ENCODE peak calls at places on chromosomes 3 and 15, in ten cellular contexts. L is heart left ventricle; B is CD8-positive, alpha-beta memory T cell; W is esophagus squamous epithelium; S is neural progenitor cell; K is heart right ventricle; D is psoas muscle; C is ascending aorta; N is testis; P is fibroblast of lung. Y is an unnamed sample. For H3K4me1, the result is how much of the 10 kb centered on the place peaks cover.

GRCh38 chr3:196141866-196142673 is 60.2 kb upstream of the TFRC start:
- DNase-seq in P (no peak), N (no peak), D (no peak), B (no peak), K (no peak), S (no peak), L (no peak), W (no peak), C (no peak), Y (no peak)

GRCh38 chr3:42269647-42270046 is 3.7 kb upstream of the CCK start:
- DNase-seq in W (no peak), N (no peak), C (no peak), K (no peak), L (no peak), B (no peak), D (no peak), P (no peak), S (no peak), Y (no peak)

GRCh38 chr3:152285509-152285908 is 16.8 kb downstream of the MBNL1 start:
- DNase-seq in N (no peak), D (no peak), L (no peak), K (no peak), S (no peak), W (no peak), P (no peak), C (no peak), B (no peak), Y (no peak)

GRCh38 chr3:135516143-135516542 is 449.4 kb upstream of the PPP2R3A start:
- DNase-seq in D (no peak), K (no peak), S (peak), P (no peak), L (no peak), B (no peak), N (no peak), W (no peak), C (no peak), Y (no peak)

GRCh38 chr3:177574232-177574856 is 377.1 kb upstream of the TBL1XR1 start:
- DNase-seq in P (peak), C (no peak), L (no peak), N (peak), K (peak), W (no peak), S (peak), D (no peak), B (no peak), Y (no peak)

GRCh38 chr3:135034291-135034768 is 239.3 kb downstream of the EPHB1 start:
- DNase-seq in K (no peak), W (no peak), P (no peak), S (peak), B (no peak), D (no peak), L (no peak), C (peak), N (peak), Y (no peak)

GRCh38 chr15:58078591-58078990 is 13.1 kb upstream of the ALDH1A2 start:
- DNase-seq in S (no peak), P (no peak), W (no peak), B (no peak), N (no peak), K (no peak), C (no peak), D (no peak), L (no peak), Y (no peak)

GRCh38 chr3:52140792-52141191 is 13.4 kb downstream of the POC1A start:
- DNase-seq in P (no peak), W (no peak), B (no peak), S (no peak), C (no peak), N (no peak), D (no peak), L (no peak), K (no peak), Y (no peak)

GRCh38 chr3:33645060-33645841 is 72.8 kb downstream of the CLASP2 start:
- DNase-seq in C (no peak), P (peak), K (no peak), L (no peak), S (peak), B (peak), W (no peak), N (peak), D (no peak), Y (peak)

GRCh38 chr3:37271636-37272035 is 97.3 kb upstream of the LRRFIP2 start:
- DNase-seq in L (no peak), D (no peak), K (no peak), S (no peak), W (no peak), N (no peak), P (no peak), C (no peak), B (no peak), Y (no peak)

GRCh38 chr15:60340207-60340921 is 57.4 kb downstream of the ANXA2 start:
- DNase-seq in P (no peak), W (no peak), C (no peak), S (no peak), B (no peak), K (no peak), N (no peak), L (no peak), D (no peak), Y (no peak)

GRCh38 chr3:101639280-101639963 is 37.5 kb downstream of the ZBTB11 start:
- DNase-seq in P (no peak), N (no peak), W (no peak), S (no peak), C (no peak), D (no peak), L (no peak), K (no peak), B (no peak), Y (no peak)

GRCh38 chr3:185976977-185977678 is 39.3 kb upstream of the TRA2B start:
- DNase-seq in C (peak), W (no peak), N (peak), K (peak), L (peak), B (peak), S (peak), D (peak), P (peak), Y (peak)

GRCh38 chr15:63357657-63358161 is 23.9 kb downstream of the CA12 start:
- DNase-seq in K (no peak), N (no peak), D (no peak), C (no peak), W (no peak), P (no peak), L (no peak), S (no peak), B (no peak), Y (no peak)

GRCh38 chr15:40493089-40493840 is 22.5 kb downstream of the CHST14 start:
- DNase-seq in P (no peak), S (no peak), W (no peak), D (no peak), B (no peak), K (no peak), C (no peak), L (no peak), N (no peak), Y (no peak)

DNA sequence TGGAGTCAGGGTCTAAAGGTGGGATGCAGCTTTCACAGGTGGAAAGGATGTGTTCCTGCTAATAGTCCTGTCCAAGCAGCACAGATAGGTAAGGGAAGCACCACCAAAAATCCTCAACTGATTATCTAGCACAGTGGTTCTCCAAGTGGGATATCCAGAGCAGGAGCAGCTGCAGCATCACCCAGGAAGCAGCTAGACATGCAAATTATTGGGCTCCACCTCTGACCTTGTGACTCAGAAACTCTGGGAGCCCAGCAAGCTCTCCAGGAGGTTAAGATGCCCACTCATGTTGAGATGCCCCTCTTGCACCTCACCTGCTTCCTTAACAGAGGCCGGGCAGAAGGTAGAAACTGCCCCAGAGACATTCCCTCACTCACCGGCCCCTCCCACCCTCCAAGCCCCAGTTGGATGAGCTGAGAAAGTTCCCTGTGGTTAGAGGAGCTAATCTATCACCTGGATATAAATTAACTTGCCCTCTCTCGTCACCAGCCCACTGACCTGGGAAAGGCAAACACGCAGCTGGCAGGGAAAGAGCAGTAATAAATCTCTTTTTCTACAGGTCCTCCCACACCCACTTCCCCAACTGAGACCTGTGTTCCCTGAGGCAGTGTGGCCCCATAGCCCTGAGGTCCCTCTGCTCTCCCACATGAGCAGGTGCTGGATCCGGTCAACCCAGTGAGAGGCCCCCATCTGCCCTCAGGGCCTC is 39.3 kb downstream of the ADCY5 start:
- DNase-seq in P (no peak), K (no peak), L (no peak), W (no peak), S (no peak), B (no peak), N (no peak), C (no peak), D (no peak), Y (no peak)
- H3K4me1 ChIP-seq in P (under half), K (under half), L (half or more), W (under half), S (under half), B (under half), N (under half), C (under half), D (under half), Y (under half)

DNA sequence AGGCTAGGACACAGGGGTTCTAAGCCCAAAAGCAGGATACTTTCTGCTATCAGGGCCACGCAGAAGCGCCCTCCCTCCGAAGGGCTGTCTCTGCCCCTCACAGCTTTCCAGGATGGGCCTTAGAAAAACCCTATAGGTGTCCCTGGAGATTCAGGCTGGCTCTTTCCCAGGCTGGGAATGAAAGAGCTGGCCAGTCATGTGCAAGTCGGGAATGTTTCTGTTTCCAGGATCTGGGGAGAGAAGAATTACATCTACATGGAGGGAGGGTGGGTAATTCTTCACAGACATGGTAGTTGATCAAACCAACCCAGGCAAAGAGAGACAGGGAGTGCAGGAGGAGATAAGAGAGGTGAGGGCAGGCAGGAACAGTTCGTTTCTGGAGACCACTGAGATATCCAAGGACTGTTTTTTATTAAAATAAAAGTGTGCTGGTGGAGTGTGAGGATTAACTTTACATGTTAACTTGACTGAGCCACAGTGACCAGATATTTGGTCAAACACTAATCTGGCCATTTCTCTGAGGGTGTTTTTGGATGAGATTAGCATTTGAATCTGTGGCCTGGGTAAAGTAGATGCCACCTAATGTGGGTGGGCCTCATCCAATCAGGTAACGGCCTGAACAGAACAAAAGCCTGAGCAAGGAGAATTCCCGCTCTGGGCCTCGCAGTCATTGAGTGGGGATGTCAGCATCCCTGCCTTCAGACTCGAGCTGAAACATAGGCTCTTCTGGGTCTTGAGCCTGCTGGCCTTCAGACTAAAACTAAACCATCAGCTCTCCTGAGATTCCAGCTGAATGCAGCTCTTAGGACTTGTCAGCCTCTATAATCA is 15.3 kb downstream of the NUP210 start:
- DNase-seq in B (no peak), N (no peak), W (no peak), C (no peak), S (no peak), D (no peak), P (no peak), L (no peak), K (no peak), Y (no peak)
- H3K4me1 ChIP-seq in B (under half), N (under half), W (under half), C (under half), S (under half), D (under half), P (under half), L (under half), K (under half), Y (under half)

GRCh38 chr3:129278439-129278969 is at the start of gene HMCES:
- DNase-seq in N (peak), B (peak), K (peak), L (peak), P (peak), D (peak), S (peak), W (peak), C (peak), Y (peak)

GRCh38 chr3:129278970-129279906 is 568 bp downstream of the HMCES start:
- DNase-seq in D (peak), L (peak), B (peak), K (peak), W (no peak), C (no peak), P (peak), N (peak), S (peak), Y (peak)

GRCh38 chr3:129280183-129280582 is 1.5 kb downstream of the HMCES start:
- DNase-seq in C (no peak), P (no peak), D (no peak), B (no peak), K (no peak), L (no peak), N (no peak), S (no peak), W (no peak), Y (no peak)

GRCh38 chr3:129282727-129283327 is 4.2 kb downstream of the HMCES start:
- DNase-seq in B (no peak), C (no peak), W (no peak), S (no peak), D (no peak), P (peak), N (no peak), L (no peak), K (no peak), Y (no peak)

DNA sequence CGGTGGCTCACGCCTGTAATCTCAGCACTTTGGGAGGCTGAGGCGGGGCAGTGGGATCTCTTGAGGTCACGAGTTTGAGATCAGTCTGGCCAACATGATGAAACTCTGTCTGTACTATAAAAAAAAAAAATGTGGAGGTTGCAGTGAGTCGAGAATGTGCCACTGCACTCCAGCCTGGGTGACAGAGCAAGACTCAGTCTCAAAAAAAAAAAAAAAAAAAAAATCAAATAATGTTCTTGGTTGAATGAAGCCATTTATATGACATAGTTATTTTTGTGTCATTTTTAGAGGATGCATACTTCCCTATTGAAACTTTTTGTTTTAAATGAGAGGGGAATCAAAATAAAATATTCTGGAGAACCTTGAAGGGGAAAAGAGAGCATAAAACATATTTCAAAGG is 3.1 kb downstream of the HMCES start:
- DNase-seq in B (no peak), K (no peak), C (no peak), P (no peak), D (no peak), N (no peak), W (no peak), L (no peak), S (no peak), Y (no peak)
- H3K4me1 ChIP-seq in B (under half), K (under half), C (under half), P (under half), D (under half), N (under half), W (under half), L (under half), S (under half), Y (under half)

GRCh38 chr3:71419369-71419768 is 164.2 kb downstream of the FOXP1 start:
- DNase-seq in B (no peak), C (no peak), N (no peak), D (no peak), W (no peak), S (no peak), K (no peak), P (no peak), L (no peak), Y (no peak)
- H3K4me1 ChIP-seq in B (half or more), C (under half), N (under half), D (under half), W (under half), S (under half), K (under half), P (under half), L (under half), Y (half or more)

DNA sequence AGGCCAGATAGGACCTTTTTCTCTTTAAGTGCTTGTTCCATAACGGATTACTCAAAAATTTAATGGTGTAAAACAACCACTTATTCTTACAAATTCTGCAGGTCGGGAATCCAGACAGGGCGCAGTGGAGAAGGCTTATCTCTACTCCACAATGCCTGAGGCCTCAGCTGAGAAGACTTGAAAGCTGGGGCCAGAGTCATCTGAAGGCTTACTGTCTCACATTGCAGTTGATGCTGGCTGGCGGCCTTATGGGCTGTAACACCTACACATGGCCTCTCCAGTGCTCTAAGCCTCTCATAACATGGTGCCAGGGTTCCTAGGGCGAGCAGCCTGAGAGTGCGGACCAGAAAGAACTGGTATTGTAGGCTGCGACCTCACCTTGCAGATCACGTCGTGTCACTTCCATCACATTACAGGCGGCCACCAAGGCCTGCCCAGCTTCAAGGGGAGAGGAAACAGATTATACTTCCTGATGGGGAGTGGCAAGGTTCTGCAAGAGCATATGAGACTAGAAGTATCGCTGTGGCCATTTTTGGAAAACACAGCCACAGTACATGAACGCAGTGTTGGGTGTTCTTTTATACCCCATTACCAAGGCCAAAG is 32.4 kb downstream of the CMTM7 start:
- DNase-seq in B (peak), S (no peak), D (no peak), P (no peak), C (peak), W (no peak), N (no peak), L (no peak), K (no peak), Y (peak)
- H3K4me1 ChIP-seq in B (half or more), S (under half), D (under half), P (under half), C (under half), W (under half), N (under half), L (under half), K (under half), Y (half or more)

DNA sequence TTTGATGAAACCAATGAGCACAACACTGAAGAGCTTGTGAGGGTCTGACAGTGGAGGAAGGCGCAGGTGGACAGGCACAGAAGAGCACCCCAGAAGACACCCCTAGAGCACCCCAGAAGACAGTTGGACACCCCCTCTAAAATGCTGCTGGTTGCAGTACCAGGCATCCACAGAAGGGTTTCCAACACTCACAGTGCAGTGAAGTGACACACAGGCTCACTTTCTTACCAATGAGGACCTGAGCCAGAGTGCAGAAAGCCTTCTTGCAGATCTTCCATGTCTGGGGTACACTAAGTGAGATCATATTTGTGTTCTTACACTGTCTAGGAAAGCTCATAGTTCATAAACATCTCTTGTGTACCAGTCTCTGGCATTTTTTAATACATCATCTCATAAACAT is 27.6 kb downstream of the CCNL1 start:
- DNase-seq in D (no peak), S (no peak), K (no peak), P (no peak), C (no peak), B (no peak), L (no peak), W (no peak), N (no peak), Y (no peak)
- H3K4me1 ChIP-seq in D (half or more), S (under half), K (under half), P (under half), C (under half), B (half or more), L (half or more), W (under half), N (half or more), Y (half or more)

DNA sequence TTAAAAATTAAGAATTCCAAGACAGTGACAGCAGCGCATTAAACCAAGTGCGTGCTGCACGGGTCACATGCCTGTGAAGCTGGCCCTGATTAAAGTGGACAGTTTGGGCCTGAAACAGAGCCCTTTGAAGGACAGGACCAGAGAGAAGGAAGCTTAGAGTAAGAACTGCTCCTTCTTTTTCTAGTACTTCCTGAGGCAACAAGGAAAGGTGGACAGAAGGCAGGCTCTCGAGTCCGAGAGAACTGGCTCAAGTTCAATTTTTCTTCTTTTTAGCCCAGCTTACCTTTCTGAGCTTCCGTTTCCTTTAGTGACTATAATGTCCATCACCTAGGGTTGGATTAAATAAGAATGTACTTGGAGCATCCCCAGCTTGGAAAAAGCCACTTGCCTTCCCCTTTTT is 26.9 kb downstream of the ANP32A start:
- DNase-seq in D (no peak), N (no peak), S (no peak), W (no peak), C (no peak), K (no peak), L (no peak), B (no peak), P (no peak), Y (no peak)
- H3K4me1 ChIP-seq in D (half or more), N (under half), S (half or more), W (half or more), C (under half), K (half or more), L (half or more), B (half or more), P (under half), Y (half or more)

GRCh38 chr15:73602444-73602843 is 30.7 kb downstream of the NPTN start:
- DNase-seq in N (no peak), C (no peak), P (no peak), B (no peak), L (no peak), D (no peak), W (no peak), K (no peak), S (no peak), Y (no peak)

GRCh38 chr15:73600413-73601050 is 32.7 kb downstream of the NPTN start:
- DNase-seq in B (no peak), S (no peak), P (no peak), C (no peak), D (no peak), K (no peak), L (no peak), N (no peak), W (no peak), Y (no peak)

GRCh38 chr15:73601449-73602425 is 31.5 kb downstream of the NPTN start:
- DNase-seq in L (peak), B (no peak), S (peak), K (peak), P (peak), N (peak), D (peak), C (no peak), W (no peak), Y (no peak)

GRCh38 chr15:73604477-73604876 is 28.7 kb downstream of the NPTN start:
- DNase-seq in P (no peak), B (no peak), D (no peak), W (no peak), L (no peak), N (no peak), C (no peak), K (no peak), S (no peak), Y (no peak)

GRCh38 chr15:73602992-73603391 is 30.2 kb downstream of the NPTN start:
- DNase-seq in C (no peak), D (no peak), B (no peak), W (no peak), N (no peak), K (no peak), P (no peak), L (no peak), S (no peak), Y (no peak)
- H3K4me1 ChIP-seq in C (under half), D (half or more), B (under half), W (under half), N (under half), K (under half), P (under half), L (half or more), S (half or more), Y (under half)